ENCODE peak calls at places on chromosomes 4 and X, in eight cellular contexts. W, V, F, J, X, B, U and L are unnamed samples.

GRCh38 chr4:14336656-14337055 is 665.6 kb upstream of the CPEB2 start:
- DNase-seq in W (no peak), V (no peak), F (no peak), J (no peak), X (peak; percentile 71), B (no peak), U (no peak), L (no peak)

GRCh38 chrX:65993915-65994460 is 45.9 kb downstream of the VSIG4 start:
- DNase-seq in W (no peak), V (no peak), F (no peak), J (no peak), X (no peak), B (no peak), U (no peak), L (no peak)

GRCh38 chr4:110516106-110516922 is 40.4 kb downstream of the ENPEP start:
- DNase-seq in W (peak; percentile 58), V (peak; percentile 9), F (peak; percentile 50), J (peak; percentile 74), X (peak; percentile 85), B (peak; percentile 85), U (peak; percentile 73), L (peak; percentile 93)

GRCh38 chr4:152323221-152323620 is 212.7 kb downstream of the FBXW7 start:
- DNase-seq in W (no peak), V (no peak), F (no peak), J (no peak), X (no peak), B (no peak), U (no peak), L (no peak)

GRCh38 chr4:57184378-57185031 is 74.3 kb upstream of the IGFBP7 start:
- DNase-seq in W (no peak), V (no peak), F (no peak), J (no peak), X (no peak), B (no peak), U (no peak), L (no peak)

GRCh38 chr4:21512351-21512750 is 436.2 kb downstream of the KCNIP4 start:
- DNase-seq in W (no peak), V (peak; percentile 40), F (no peak), J (peak; percentile 26), X (peak; percentile 59), B (peak; percentile 64), U (peak; percentile 64), L (peak; percentile 86)

GRCh38 chrX:123755107-123755506 is 22.3 kb upstream of the THOC2 start:
- DNase-seq in W (no peak), V (no peak), F (no peak), J (no peak), X (no peak), B (no peak), U (no peak), L (no peak)

GRCh38 chr4:186557061-186557460 is 1.7 kb upstream of the MTNR1A start:
- DNase-seq in W (no peak), V (peak; percentile 10), F (peak; percentile 49), J (no peak), X (no peak), B (no peak), U (no peak), L (peak; percentile 52)

GRCh38 chrX:39150210-39150609 is 349.0 kb downstream of the MID1IP1 start:
- DNase-seq in W (no peak), V (no peak), F (no peak), J (no peak), X (no peak), B (no peak), U (no peak), L (no peak)